ENCODE peak calls at places on chromosomes 3 and 15, in five cellular contexts. One of them, this sample, is unnamed.

GRCh38 chr3:81909756-81910155 is 148.3 kb upstream of the GBE1 start:
- DNase-seq in A172: no peak
- DNase-seq in ascending aorta: no peak
- DNase-seq in uterus: no peak
- DNase-seq in RPMI7951: peak; percentile 21
- DNase-seq in this sample: no peak

GRCh38 chr15:76625267-76625666 is 279.9 kb downstream of the SCAPER start:
- DNase-seq in ascending aorta: no peak
- DNase-seq in A172: no peak
- DNase-seq in uterus: no peak
- DNase-seq in RPMI7951: no peak
- DNase-seq in this sample: no peak

GRCh38 chr3:119690043-119690656 is 12.7 kb upstream of the CFAP91 start:
- DNase-seq in ascending aorta: no peak
- DNase-seq in A172: peak; percentile 43
- DNase-seq in RPMI7951: peak; percentile 50
- DNase-seq in uterus: no peak
- DNase-seq in this sample: no peak

GRCh38 chr3:138477801-138478200 is 43.4 kb downstream of the ESYT3 start:
- DNase-seq in A172: no peak
- DNase-seq in uterus: no peak
- DNase-seq in ascending aorta: no peak
- DNase-seq in RPMI7951: no peak
- DNase-seq in this sample: no peak

GRCh38 chr3:138862924-138863775 is 28.4 kb upstream of the PIK3CB start:
- DNase-seq in ascending aorta: no peak
- DNase-seq in A172: peak; percentile 74
- DNase-seq in uterus: no peak
- DNase-seq in RPMI7951: peak; percentile 85
- DNase-seq in this sample: no peak

GRCh38 chr15:33913459-33913858 is 54.8 kb upstream of the CHRM5 start:
- DNase-seq in ascending aorta: no peak
- DNase-seq in RPMI7951: no peak
- DNase-seq in A172: no peak
- DNase-seq in uterus: no peak
- DNase-seq in this sample: no peak

GRCh38 chr3:55592572-55592971 is 105.5 kb upstream of the WNT5A start:
- DNase-seq in RPMI7951: no peak
- DNase-seq in ascending aorta: no peak
- DNase-seq in uterus: no peak
- DNase-seq in A172: no peak
- DNase-seq in this sample: no peak

GRCh38 chr3:193563999-193564398 is 9.3 kb upstream of the ATP13A4 start:
- DNase-seq in RPMI7951: no peak
- DNase-seq in A172: peak; percentile 35
- DNase-seq in uterus: no peak
- DNase-seq in ascending aorta: no peak
- DNase-seq in this sample: no peak

GRCh38 chr15:65738649-65739048 is 53.4 kb downstream of the DENND4A start:
- DNase-seq in ascending aorta: no peak
- DNase-seq in uterus: no peak
- DNase-seq in RPMI7951: no peak
- DNase-seq in A172: no peak
- DNase-seq in this sample: no peak

GRCh38 chr15:90306560-90306959 is 41.1 kb downstream of the NGRN start:
- DNase-seq in RPMI7951: no peak
- DNase-seq in ascending aorta: no peak
- DNase-seq in A172: no peak
- DNase-seq in uterus: no peak
- DNase-seq in this sample: no peak

GRCh38 chr3:107992976-107993684 is 97.7 kb downstream of the CD47 start:
- DNase-seq in RPMI7951: peak; percentile 37
- DNase-seq in uterus: no peak
- DNase-seq in ascending aorta: no peak
- DNase-seq in A172: peak; percentile 64
- DNase-seq in this sample: no peak

GRCh38 chr15:74531144-74531811 is 9.7 kb upstream of the ARID3B start:
- DNase-seq in uterus: no peak
- DNase-seq in RPMI7951: peak; percentile 63
- DNase-seq in A172: peak; percentile 70
- DNase-seq in ascending aorta: no peak
- DNase-seq in this sample: peak; percentile 44

GRCh38 chr15:62125763-62126162 is 39.3 kb downstream of the C2CD4B start:
- DNase-seq in ascending aorta: no peak
- DNase-seq in A172: peak; percentile 47
- DNase-seq in RPMI7951: peak; percentile 58
- DNase-seq in uterus: no peak
- DNase-seq in this sample: no peak

GRCh38 chr3:27095588-27096222 is 273.5 kb downstream of the NEK10 start:
- DNase-seq in RPMI7951: no peak
- DNase-seq in A172: no peak
- DNase-seq in uterus: no peak
- DNase-seq in ascending aorta: no peak
- DNase-seq in this sample: no peak

GRCh38 chr3:197298341-197298857 is at the start of gene DLG1:
- DNase-seq in uterus: peak; percentile 86
- DNase-seq in A172: peak; percentile 97
- DNase-seq in ascending aorta: peak; percentile 38
- DNase-seq in RPMI7951: peak; percentile 96
- DNase-seq in this sample: peak; percentile 72

GRCh38 chr3:51686512-51687215 is 15.6 kb downstream of the TEX264 start:
- DNase-seq in RPMI7951: peak; percentile 95
- DNase-seq in uterus: no peak
- DNase-seq in ascending aorta: peak; percentile 19
- DNase-seq in A172: peak; percentile 91
- DNase-seq in this sample: no peak

GRCh38 chr15:77440378-77440999 is 19.8 kb downstream of the HMG20A start:
- DNase-seq in ascending aorta: no peak
- DNase-seq in A172: peak; percentile 55
- DNase-seq in RPMI7951: peak; percentile 66
- DNase-seq in uterus: no peak
- DNase-seq in this sample: no peak

GRCh38 chr3:16252988-16253387 is 11.8 kb downstream of the DPH3 start:
- DNase-seq in RPMI7951: no peak
- DNase-seq in ascending aorta: no peak
- DNase-seq in uterus: no peak
- DNase-seq in A172: no peak
- DNase-seq in this sample: no peak

GRCh38 chr3:156643729-156644389 is 30.5 kb upstream of the TIPARP start:
- DNase-seq in uterus: no peak
- DNase-seq in A172: no peak
- DNase-seq in ascending aorta: no peak
- DNase-seq in RPMI7951: peak; percentile 42
- DNase-seq in this sample: no peak

GRCh38 chr3:197713477-197713822 is 23.3 kb downstream of the RUBCN start:
- DNase-seq in RPMI7951: no peak
- DNase-seq in uterus: no peak
- DNase-seq in ascending aorta: no peak
- DNase-seq in A172: no peak
- DNase-seq in this sample: no peak

GRCh38 chr15:85592148-85592547 is 202.6 kb downstream of the KLHL25 start:
- DNase-seq in RPMI7951: peak; percentile 90
- DNase-seq in uterus: no peak
- DNase-seq in ascending aorta: no peak
- DNase-seq in A172: peak; percentile 68
- DNase-seq in this sample: no peak

GRCh38 chr3:71166366-71166765 is 417.2 kb downstream of the FOXP1 start:
- DNase-seq in RPMI7951: no peak
- DNase-seq in uterus: no peak
- DNase-seq in ascending aorta: no peak
- DNase-seq in A172: no peak
- DNase-seq in this sample: no peak

GRCh38 chr3:17491601-17492000 is 250.8 kb downstream of the TBC1D5 start:
- DNase-seq in ascending aorta: no peak
- DNase-seq in uterus: no peak
- DNase-seq in A172: peak; percentile 77
- DNase-seq in RPMI7951: peak; percentile 79
- DNase-seq in this sample: no peak

GRCh38 chr15:81046290-81046689 is 45.6 kb downstream of the TLNRD1 start:
- DNase-seq in A172: no peak
- DNase-seq in ascending aorta: no peak
- DNase-seq in uterus: no peak
- DNase-seq in RPMI7951: no peak
- DNase-seq in this sample: no peak

GRCh38 chr3:142574665-142575064 is 3.9 kb downstream of the ATR start:
- DNase-seq in A172: no peak
- DNase-seq in RPMI7951: no peak
- DNase-seq in ascending aorta: no peak
- DNase-seq in uterus: no peak
- DNase-seq in this sample: no peak

GRCh38 chr3:39110041-39110639 is 2.7 kb downstream of the TTC21A start:
- DNase-seq in A172: no peak
- DNase-seq in uterus: no peak
- DNase-seq in RPMI7951: no peak
- DNase-seq in ascending aorta: no peak
- DNase-seq in this sample: no peak

GRCh38 chr3:123084738-123085237 is 18.0 kb downstream of the PDIA5 start:
- DNase-seq in uterus: no peak
- DNase-seq in RPMI7951: peak; percentile 76
- DNase-seq in A172: no peak
- DNase-seq in ascending aorta: no peak
- DNase-seq in this sample: no peak

This sample was measured in G401.